ENCODE peak calls at places on chromosomes 16 and 17, in four cellular contexts. T, A, C and N are unnamed samples.

GRCh38 chr16:23141959-23142740 is 7.1 kb downstream of the USP31 start:
- DNase-seq in T (no peak), C (no peak), A (no peak), N (no peak)

GRCh38 chr16:2778692-2778958 is 1.5 kb upstream of the ELOB start:
- DNase-seq in C (no peak), A (peak), T (no peak), N (no peak)

GRCh38 chr17:57880086-57880456 is 30.2 kb upstream of the MRPS23 start:
- DNase-seq in A (no peak), T (no peak), C (no peak), N (no peak)

GRCh38 chr17:49992933-49993422 is 2.0 kb downstream of the DLX3 start:
- DNase-seq in T (no peak), C (no peak), A (no peak), N (no peak)

GRCh38 chr17:21149626-21150025 is 22.9 kb downstream of the DHRS7B start:
- DNase-seq in A (no peak), T (no peak), C (no peak), N (no peak)

GRCh38 chr16:87076950-87077749 is 240.0 kb downstream of the C16orf95 start:
- DNase-seq in A (no peak), C (peak), T (peak), N (peak)

GRCh38 chr16:16033208-16033717 is 83.8 kb downstream of the ABCC1 start:
- DNase-seq in T (no peak), A (no peak), C (no peak), N (no peak)

GRCh38 chr17:37177234-37177633 is 198.6 kb upstream of the C17orf78 start:
- DNase-seq in T (peak), C (no peak), A (no peak), N (no peak)

GRCh38 chr17:21250719-21251305 is 2.4 kb downstream of the NATD1 start:
- DNase-seq in A (no peak), T (no peak), C (no peak), N (no peak)

GRCh38 chr16:15732416-15732815 is 82.4 kb downstream of the NDE1 start:
- DNase-seq in C (peak), A (no peak), T (peak), N (no peak)

GRCh38 chr16:72840591-72841381 is 207.1 kb downstream of the ZFHX3 start:
- DNase-seq in T (peak), A (no peak), C (peak), N (no peak)

GRCh38 chr17:27848941-27849340 is 44.2 kb downstream of the LYRM9 start:
- DNase-seq in T (no peak), A (no peak), C (no peak), N (no peak)

GRCh38 chr17:78954684-78955083 is 25.0 kb downstream of the LGALS3BP start:
- DNase-seq in C (no peak), T (no peak), A (no peak), N (no peak)

GRCh38 chr17:48767263-48767774 is 38.8 kb upstream of the HOXB13 start:
- DNase-seq in C (no peak), A (no peak), T (no peak), N (no peak)

GRCh38 chr16:80518436-80518835 is 22.4 kb upstream of the DYNLRB2 start:
- DNase-seq in A (no peak), T (no peak), C (peak), N (no peak)

GRCh38 chr17:3978421-3979275 is 14.4 kb upstream of the ATP2A3 start:
- DNase-seq in A (peak), C (no peak), T (peak), N (no peak)

GRCh38 chr16:64094992-64095579 is 1026.8 kb downstream of the CDH11 start:
- DNase-seq in C (peak), T (peak), A (no peak), N (no peak)

GRCh38 chr17:3894927-3895343 is 2.1 kb upstream of the CAMKK1 start:
- DNase-seq in C (peak), A (peak), T (no peak), N (no peak)

GRCh38 chr17:56536766-56537165 is 56.7 kb upstream of the NOG start:
- DNase-seq in C (no peak), A (no peak), T (no peak), N (no peak)

GRCh38 chr16:53048139-53048915 is 4.4 kb downstream of the CHD9NB start:
- DNase-seq in C (no peak), T (no peak), A (no peak), N (no peak)

GRCh38 chr17:67151717-67152116 is 93.3 kb downstream of the HELZ start:
- DNase-seq in T (peak), A (no peak), C (peak), N (no peak)

GRCh38 chr17:6930754-6931153 is 65.1 kb upstream of the ALOX12 start:
- DNase-seq in C (no peak), A (no peak), T (no peak), N (no peak)

GRCh38 chr17:42920106-42920900 is 19.7 kb downstream of the G6PC1 start:
- DNase-seq in C (no peak), A (no peak), T (no peak), N (no peak)

GRCh38 chr16:31005350-31006085 is 4.9 kb downstream of the STX1B start:
- DNase-seq in A (no peak), T (peak), C (peak), N (no peak)

GRCh38 chr16:9270941-9271340 is 179.5 kb downstream of the HAPSTR1 start:
- DNase-seq in T (no peak), A (no peak), C (no peak), N (no peak)

GRCh38 chr17:48231995-48232729 is 124.6 kb downstream of the SNX11 start:
- DNase-seq in T (no peak), C (no peak), A (no peak), N (no peak)

GRCh38 chr17:4562000-4562969 is 1.9 kb upstream of the GGT6 start:
- DNase-seq in T (no peak), A (no peak), C (no peak), N (no peak)

GRCh38 chr16:55539049-55539448 is 27.4 kb upstream of the CAPNS2 start:
- DNase-seq in T (peak), C (peak), A (no peak), N (no peak)

GRCh38 chr17:40550608-40551007 is 14.7 kb downstream of the CCR7 start:
- DNase-seq in T (peak), C (peak), A (peak), N (peak)

GRCh38 chr16:80915079-80915450 is 91.6 kb downstream of the CMC2 start:
- DNase-seq in C (no peak), A (no peak), T (no peak), N (no peak)

GRCh38 chr16:62253926-62254325 is 217.7 kb upstream of the CDH8 start:
- DNase-seq in T (no peak), A (no peak), C (no peak), N (no peak)

GRCh38 chr16:62254847-62255246 is 218.6 kb upstream of the CDH8 start:
- DNase-seq in T (no peak), C (no peak), A (no peak), N (no peak)

DNA sequence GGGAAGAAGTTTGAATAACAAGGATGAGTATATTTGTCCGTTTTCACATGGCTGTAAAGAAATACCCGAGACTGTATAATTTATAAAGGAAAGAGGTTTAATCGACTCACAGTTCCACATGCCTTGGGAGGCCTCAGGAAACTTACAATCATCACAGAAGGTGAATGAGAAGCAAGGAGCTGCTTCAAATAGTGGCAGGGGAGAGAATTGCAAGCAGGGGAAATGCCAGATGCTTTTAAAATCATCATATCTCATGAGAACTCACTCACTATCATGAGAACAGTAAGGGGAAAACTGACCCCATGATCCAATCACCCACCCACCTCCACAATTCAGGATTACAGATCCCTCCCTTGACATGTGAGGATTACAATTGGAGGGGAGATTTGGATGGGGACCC is 212.8 kb upstream of the CDH8 start:
- DNase-seq in A (no peak), T (no peak), C (no peak), N (no peak)
- TF ChIP-seq CTCF in A (no peak), T (no peak), C (no peak), N (no peak)

DNA sequence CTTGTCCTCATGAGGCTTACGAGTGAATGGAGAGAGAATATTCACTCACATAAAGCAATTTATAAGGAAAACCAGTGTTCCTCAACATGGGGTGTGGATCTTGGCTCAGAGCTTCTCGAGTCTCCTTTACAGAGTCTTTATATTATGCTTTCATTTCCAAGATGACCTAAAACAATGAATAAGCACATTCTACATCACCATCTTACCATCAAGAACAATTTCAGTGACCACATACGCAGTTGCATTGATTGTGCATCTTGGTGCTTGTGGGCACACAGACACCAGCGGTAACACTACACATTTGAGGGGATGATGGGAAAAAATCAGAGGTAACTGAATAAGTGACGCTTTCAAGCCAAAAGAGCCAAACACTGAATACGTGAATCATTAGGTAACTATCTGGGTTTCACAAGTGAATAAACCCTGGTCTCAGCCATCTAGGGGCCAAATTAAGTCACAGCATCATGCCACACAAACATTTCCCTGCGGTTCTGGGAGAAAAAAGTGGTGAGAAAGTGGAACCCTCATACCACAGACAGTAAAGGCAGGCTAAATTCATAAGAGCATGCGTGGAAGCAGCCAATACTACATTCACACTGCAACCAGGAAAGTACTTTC is 9.4 kb downstream of the CWC25 start:
- DNase-seq in C (peak), T (peak), A (no peak), N (no peak)
- TF ChIP-seq CTCF in C (peak), T (peak), A (no peak), N (no peak)

GRCh38 chr16:58127033-58127556 is 2.1 kb downstream of the CFAP20 start:
- DNase-seq in T (peak), C (peak), A (no peak), N (no peak)
- TF ChIP-seq CTCF in T (peak), C (peak), A (peak), N (peak)

GRCh38 chr16:81995651-81996050 is 15.6 kb downstream of the SDR42E1 start:
- DNase-seq in T (no peak), C (peak), A (no peak), N (no peak)

GRCh38 chr16:81997738-81998137 is 13.5 kb downstream of the SDR42E1 start:
- DNase-seq in T (peak), C (peak), A (peak), N (no peak)

GRCh38 chr16:81996664-81997529 is 14.4 kb downstream of the SDR42E1 start:
- DNase-seq in A (peak), C (peak), T (peak), N (no peak)

GRCh38 chr16:81994485-81994884 is 16.8 kb downstream of the SDR42E1 start:
- DNase-seq in T (no peak), A (no peak), C (no peak), N (no peak)
- TF ChIP-seq CTCF in T (no peak), A (no peak), C (no peak), N (no peak)

GRCh38 chr17:81706757-81707624 is 3.8 kb downstream of the MRPL12 start:
- DNase-seq in A (no peak), C (no peak), T (no peak), N (no peak)
- TF ChIP-seq CTCF in A (no peak), C (no peak), T (no peak), N (no peak)

GRCh38 chr17:39167492-39167891 is 1.5 kb upstream of the ARL5C start:
- DNase-seq in C (no peak), A (no peak), T (peak), N (peak)

GRCh38 chr17:39165844-39166349 is at the start of gene ARL5C:
- DNase-seq in T (no peak), A (no peak), C (no peak), N (no peak)

GRCh38 chr17:39166437-39167335 is 725 bp upstream of the ARL5C start:
- DNase-seq in A (no peak), C (no peak), T (no peak), N (no peak)

GRCh38 chr17:39164675-39165143 is 1.3 kb downstream of the ARL5C start:
- DNase-seq in A (peak), C (peak), T (peak), N (peak)

DNA sequence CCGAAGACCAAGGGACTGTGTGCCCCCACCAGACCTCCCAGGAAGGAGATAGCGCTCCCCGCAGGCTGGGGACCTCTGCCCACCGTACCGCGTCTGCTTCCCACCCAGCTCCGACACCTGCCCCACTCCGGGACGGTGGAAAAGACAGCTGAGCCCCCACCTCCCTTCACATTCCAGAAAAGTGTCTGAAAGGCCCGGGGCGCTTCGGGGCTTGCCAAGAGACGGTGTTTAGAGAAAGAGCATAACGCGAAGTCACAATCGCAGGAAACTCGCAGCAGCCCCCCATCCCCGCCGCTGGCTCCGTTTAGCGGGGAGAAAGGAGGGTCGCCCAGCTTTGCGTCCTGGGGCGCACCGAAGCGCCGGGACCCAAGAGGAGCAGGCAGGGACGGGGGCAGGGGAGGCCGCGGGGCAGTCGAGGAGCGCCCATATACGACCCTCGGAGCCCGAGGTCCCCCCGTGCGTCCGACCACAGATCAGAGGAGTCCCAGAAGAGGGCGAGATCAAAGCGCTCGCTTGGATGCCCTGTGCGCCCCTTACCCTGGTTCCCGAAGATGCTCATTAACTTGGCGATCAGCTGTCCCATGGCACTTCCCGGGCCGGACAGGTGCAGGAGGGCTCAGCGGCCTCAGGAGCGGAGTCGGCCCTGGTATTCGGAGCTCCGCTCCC is 650 bp downstream of the ARL5C start:
- DNase-seq in C (no peak), A (no peak), T (no peak), N (no peak)
- TF ChIP-seq CTCF in C (no peak), A (no peak), T (no peak), N (no peak)